ENCODE peak calls at places on chromosomes 12 and 14, in nine cellular contexts. M is stomach, B is hepatocyte, X is psoas muscle, E is bronchial epithelial cell, L is IMR-90, N is Calu3, U is HepG2, O is heart left ventricle. I is an unnamed sample.

GRCh38 chr12:70251226-70251625 is 8.0 kb downstream of the CNOT2 start:
- DNase-seq in X (no peak), B (no peak), N (no peak), O (no peak), U (no peak), E (no peak), M (no peak), L (no peak), I (no peak)

GRCh38 chr12:64116969-64117368 is 105.1 kb downstream of the KICS2 start:
- DNase-seq in L (no peak), X (no peak), U (peak), B (no peak), N (no peak), E (no peak), M (no peak), O (no peak), I (no peak)

GRCh38 chr12:70553391-70553859 is 83.8 kb downstream of the PTPRB start:
- DNase-seq in E (no peak), B (no peak), O (peak), N (no peak), L (no peak), X (no peak), M (no peak), U (no peak), I (no peak)

GRCh38 chr14:40119321-40119720 is 687.1 kb upstream of the FBXO33 start:
- DNase-seq in X (no peak), U (no peak), M (no peak), L (no peak), O (no peak), B (no peak), E (no peak), N (no peak), I (no peak)

GRCh38 chr14:51507556-51508511 is 143.9 kb upstream of the FRMD6 start:
- DNase-seq in B (peak), M (no peak), L (peak), O (peak), X (peak), E (peak), U (no peak), N (no peak), I (peak)

GRCh38 chr12:77328326-77328725 is 263.0 kb upstream of the E2F7 start:
- DNase-seq in U (no peak), E (peak), N (no peak), L (no peak), B (no peak), X (no peak), O (no peak), M (no peak), I (no peak)

GRCh38 chr14:28926091-28926490 is 159.5 kb downstream of the FOXG1 start:
- DNase-seq in L (no peak), M (no peak), O (no peak), N (no peak), U (no peak), B (no peak), E (no peak), X (no peak), I (no peak)

GRCh38 chr12:124592050-124592449 is 24.6 kb upstream of the NCOR2 start:
- DNase-seq in U (no peak), M (no peak), L (peak), O (no peak), B (no peak), N (no peak), E (peak), X (no peak), I (no peak)

GRCh38 chr12:105462841-105463240 is 132.3 kb downstream of the C12orf75 start:
- DNase-seq in N (no peak), O (no peak), L (peak), B (no peak), M (no peak), X (no peak), U (no peak), E (peak), I (no peak)

GRCh38 chr12:3511760-3512159 is 20.8 kb downstream of the PRMT8 start:
- DNase-seq in M (no peak), U (no peak), O (no peak), E (no peak), B (no peak), X (no peak), L (no peak), N (no peak), I (no peak)

GRCh38 chr14:77091518-77091917 is 6.5 kb upstream of the CIPC start:
- DNase-seq in O (no peak), U (no peak), L (no peak), M (no peak), B (no peak), X (no peak), E (no peak), N (no peak), I (no peak)

GRCh38 chr12:24427776-24428175 is 478.3 kb upstream of the SOX5 start:
- DNase-seq in U (no peak), E (no peak), O (no peak), B (no peak), L (no peak), N (no peak), M (no peak), X (no peak), I (no peak)

DNA sequence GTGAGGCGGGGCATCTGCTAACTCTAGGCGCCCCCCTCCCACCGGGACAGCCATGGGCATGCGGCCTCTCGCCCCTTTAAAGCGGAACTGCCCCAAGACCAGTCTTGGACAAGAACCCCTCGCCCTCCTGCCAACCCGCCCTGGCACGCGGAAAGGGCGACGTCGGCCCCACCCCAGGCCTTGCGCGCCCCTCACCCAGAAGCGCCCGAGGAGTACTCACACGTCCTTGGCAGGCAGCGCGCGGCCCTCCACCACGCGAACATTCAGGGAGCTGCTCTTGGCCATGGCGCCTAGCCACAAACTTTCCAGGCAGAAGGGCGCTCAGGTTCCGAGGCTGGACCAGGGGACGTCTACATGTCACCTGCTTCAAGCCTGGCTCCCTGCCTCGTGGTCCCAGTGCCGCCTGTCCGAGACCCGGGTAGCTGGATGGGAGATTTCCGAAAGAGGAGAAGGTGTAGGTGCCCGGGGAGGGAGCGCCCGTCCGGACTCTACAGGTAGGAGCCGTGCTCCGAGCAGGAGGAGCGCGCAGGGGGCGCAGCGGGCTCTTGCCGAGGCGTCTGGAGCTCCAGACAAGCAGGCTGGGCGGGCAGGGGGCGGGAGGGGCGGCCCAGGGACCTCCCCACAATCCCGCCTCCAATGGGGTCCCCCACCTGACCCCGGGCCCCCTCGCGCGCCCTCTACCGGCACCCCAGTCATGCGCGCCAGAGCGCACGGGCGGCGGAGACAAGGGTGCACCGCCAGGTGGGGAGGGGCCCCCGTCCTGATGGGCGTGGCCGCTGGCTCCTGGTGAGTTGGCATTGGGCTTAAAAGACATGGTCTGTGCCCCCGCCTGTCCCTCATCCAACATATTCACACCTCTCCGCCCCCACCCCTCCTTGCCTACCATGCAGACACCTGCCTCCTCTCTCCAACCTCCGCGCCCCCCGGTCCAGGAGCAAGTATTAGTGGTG is at the start of gene RASAL1:
- DNase-seq in L (no peak), X (no peak), N (peak), B (peak), O (no peak), U (peak), M (peak), E (no peak), I (peak)
- TF ChIP-seq CTCF in L (no peak), X (no peak), N (peak), B (peak), O (no peak), U (peak), M (peak), E (peak), I (peak)

GRCh38 chr12:100395811-100396210 is 38.9 kb downstream of the SLC17A8 start:
- DNase-seq in O (no peak), M (no peak), E (no peak), X (no peak), U (no peak), L (no peak), B (no peak), N (no peak), I (no peak)

GRCh38 chr12:100388382-100388781 is 31.5 kb downstream of the SLC17A8 start:
- DNase-seq in B (no peak), O (no peak), N (no peak), L (no peak), U (peak), M (no peak), X (no peak), E (no peak), I (no peak)

GRCh38 chr12:100393202-100393601 is 36.3 kb downstream of the SLC17A8 start:
- DNase-seq in X (no peak), L (no peak), N (no peak), B (no peak), U (no peak), M (no peak), O (no peak), E (no peak), I (no peak)

DNA sequence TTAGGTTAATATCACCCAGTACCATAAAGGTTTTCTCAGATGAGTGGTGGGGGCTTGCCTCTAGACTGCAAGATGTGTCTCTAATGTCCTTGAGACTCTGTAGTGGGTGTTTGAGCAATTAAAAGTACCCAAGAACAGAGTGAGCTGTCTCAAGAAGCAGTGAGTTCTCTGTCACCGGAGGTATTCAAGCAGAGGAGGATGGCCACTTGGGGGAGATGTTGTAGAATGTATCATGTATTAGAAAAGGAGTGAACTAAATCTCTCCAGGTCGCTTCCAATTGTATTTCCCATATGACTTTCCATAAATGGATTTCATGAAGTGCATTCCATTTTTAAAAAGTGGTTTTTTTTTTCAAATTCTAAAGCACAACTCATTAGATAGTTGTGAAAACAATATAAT is 35.0 kb downstream of the SLC17A8 start:
- DNase-seq in B (peak), M (peak), X (no peak), N (peak), E (no peak), L (no peak), O (no peak), U (peak), I (no peak)
- TF ChIP-seq CTCF in B (peak), M (peak), X (no peak), N (peak), E (peak), L (no peak), O (no peak), U (peak), I (no peak)

DNA sequence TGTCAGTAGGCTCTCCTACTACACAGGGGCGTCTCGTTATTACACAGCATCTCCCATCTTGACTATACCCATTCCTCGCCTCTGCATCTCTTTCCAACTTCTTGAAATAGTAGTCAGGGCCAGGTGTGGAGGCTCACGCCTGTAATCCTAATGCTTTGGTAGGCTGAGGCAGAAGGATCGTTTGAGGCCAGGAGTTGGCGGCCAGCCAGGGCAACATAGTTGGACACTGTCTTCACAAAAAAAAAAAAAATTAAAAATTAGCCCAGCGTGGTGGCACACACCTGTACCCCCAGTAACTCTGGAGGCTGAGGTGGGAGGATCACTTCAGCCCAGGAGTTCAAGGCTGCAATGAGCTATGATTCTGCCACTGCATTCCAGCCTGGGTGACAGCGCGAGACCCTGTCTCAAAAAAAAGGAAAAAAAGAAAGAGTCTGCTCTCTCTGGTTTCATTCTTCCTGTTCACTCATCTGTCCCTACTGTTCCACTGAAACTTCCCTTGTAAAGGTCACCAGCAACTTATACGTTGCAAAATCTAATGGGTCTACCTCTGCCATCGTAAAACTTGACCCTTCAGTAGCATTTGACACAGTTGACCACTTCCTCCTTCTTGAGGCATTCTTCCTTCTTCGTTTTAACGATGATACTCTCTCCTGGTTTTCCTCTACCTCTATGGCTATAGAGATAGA is 41.0 kb upstream of the PTGR2 start:
- DNase-seq in L (no peak), E (no peak), M (no peak), U (no peak), N (no peak), B (no peak), X (no peak), O (no peak), I (no peak)
- TF ChIP-seq CTCF in L (no peak), E (no peak), M (no peak), U (no peak), N (no peak), B (no peak), X (no peak), O (no peak), I (no peak)

GRCh38 chr12:58934528-58934927 is 14.2 kb upstream of the LRIG3 start:
- DNase-seq in X (no peak), B (no peak), U (no peak), N (no peak), L (no peak), O (no peak), E (no peak), M (no peak), I (no peak)
- TF ChIP-seq CTCF in X (no peak), B (no peak), U (no peak), N (no peak), L (no peak), O (no peak), E (no peak), M (no peak), I (no peak)

I was measured in glutamatergic neuron.